ENCODE peak calls at places on chromosomes 16 and 17, in six cellular contexts. Z, N, O, Y, R and P are unnamed samples.
A peak's percentile ranks its signal among the peaks of the same experiment; 100 is the strongest.

GRCh38 chr16:62089715-62090114 is 53.5 kb upstream of the CDH8 start:
- DNase-seq in Z (no peak), N (no peak), O (no peak), Y (no peak), R (no peak), P (no peak)

GRCh38 chr16:28902909-28903308 is 22.1 kb downstream of the RABEP2 start:
- DNase-seq in Z (no peak), N (no peak), O (no peak), Y (no peak), R (no peak), P (no peak)

GRCh38 chr17:34171245-34171818 is 83.8 kb upstream of the CCL2 start:
- DNase-seq in Z (peak; percentile 16), N (peak; percentile 14), O (no peak), Y (peak; percentile 32), R (peak; percentile 66), P (peak; percentile 29)

GRCh38 chr16:54166342-54166865 is 120.2 kb downstream of the IRX3 start:
- DNase-seq in Z (no peak), N (no peak), O (no peak), Y (no peak), R (no peak), P (no peak)

GRCh38 chr17:76492250-76492988 is 8.8 kb downstream of the RHBDF2 start:
- DNase-seq in Z (no peak), N (no peak), O (no peak), Y (no peak), R (no peak), P (no peak)

GRCh38 chr16:85356157-85356556 is 243.9 kb upstream of the CIBAR2 start:
- DNase-seq in Z (no peak), N (no peak), O (no peak), Y (no peak), R (no peak), P (no peak)

GRCh38 chr16:57102888-57103879 is 10.8 kb downstream of the CPNE2 start:
- DNase-seq in Z (no peak), N (no peak), O (peak; percentile 25), Y (no peak), R (no peak), P (no peak)

GRCh38 chr16:1876468-1876867 is 4.5 kb upstream of the MEIOB start:
- DNase-seq in Z (no peak), N (no peak), O (no peak), Y (no peak), R (no peak), P (no peak)

GRCh38 chr16:68784226-68784625 is 47.1 kb downstream of the CDH1 start:
- DNase-seq in Z (no peak), N (no peak), O (no peak), Y (no peak), R (no peak), P (no peak)

GRCh38 chr17:47725446-47726109 is 7.5 kb upstream of the TBX21 start:
- DNase-seq in Z (no peak), N (no peak), O (peak; percentile 13), Y (no peak), R (no peak), P (no peak)

GRCh38 chr17:49545007-49545660 is 30.5 kb upstream of the NXPH3 start:
- DNase-seq in Z (no peak), N (no peak), O (no peak), Y (no peak), R (no peak), P (no peak)

GRCh38 chr16:56985288-56985961 is 3.9 kb upstream of the NLRC5 start:
- DNase-seq in Z (no peak), N (peak; percentile 58), O (peak; percentile 98), Y (peak; percentile 54), R (no peak), P (peak; percentile 90)

GRCh38 chr16:27285676-27286196 is 17.2 kb upstream of the NSMCE1 start:
- DNase-seq in Z (no peak), N (no peak), O (peak; percentile 37), Y (no peak), R (no peak), P (no peak)

GRCh38 chr16:56279132-56279531 is 87.8 kb downstream of the GNAO1 start:
- DNase-seq in Z (peak; percentile 10), N (no peak), O (no peak), Y (no peak), R (no peak), P (no peak)

GRCh38 chr16:66605177-66605999 is 884 bp downstream of the CMTM3 start:
- DNase-seq in Z (no peak), N (no peak), O (peak; percentile 95), Y (peak; percentile 67), R (peak; percentile 58), P (no peak)

DNA sequence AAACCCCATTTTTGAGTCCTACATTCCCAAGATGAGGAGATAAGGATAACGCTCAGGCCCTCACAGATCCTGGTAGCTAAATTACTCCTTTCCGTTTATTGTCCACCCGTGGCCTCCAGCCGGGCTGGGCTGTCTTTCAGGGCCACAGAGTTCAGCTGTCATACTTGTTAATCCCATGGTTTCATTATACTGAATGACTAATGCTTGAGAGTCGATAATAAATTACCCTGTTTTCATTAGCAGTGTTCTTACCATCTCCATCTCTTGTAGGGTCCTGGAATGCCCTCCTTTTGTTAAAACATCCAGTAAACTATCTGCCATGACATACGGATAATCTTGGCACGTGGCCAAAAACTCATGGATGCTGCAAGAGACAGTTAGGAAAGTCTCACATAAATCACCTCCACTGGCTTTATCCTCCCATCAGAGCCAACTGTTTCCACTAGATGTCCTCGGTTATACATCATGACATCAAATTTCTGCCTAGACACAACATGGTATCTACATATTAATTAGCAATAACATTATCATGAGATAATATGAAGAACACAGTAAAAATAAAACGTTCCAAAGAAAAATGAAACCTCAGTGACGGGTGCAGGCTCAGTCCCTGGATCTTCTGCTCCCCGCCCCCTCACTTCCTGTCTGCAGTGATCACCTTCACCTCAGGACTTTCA is 45.3 kb downstream of the BRD7 start:
- DNase-seq in Z (no peak), N (no peak), O (peak; percentile 88), Y (no peak), R (no peak), P (peak; percentile 51)
- TF ChIP-seq CTCF in Z (peak; percentile 2), N (peak; percentile 11), O (peak; percentile 48), Y (no peak), R (peak; percentile 23), P (no peak)

GRCh38 chr17:42163113-42163512 is 8.3 kb upstream of the RAB5C start:
- DNase-seq in Z (no peak), N (no peak), O (peak; percentile 88), Y (no peak), R (no peak), P (peak; percentile 37)
- TF ChIP-seq CTCF in Z (no peak), N (peak; percentile 21), O (peak; percentile 40), Y (no peak), R (peak; percentile 51), P (peak; percentile 36)

DNA sequence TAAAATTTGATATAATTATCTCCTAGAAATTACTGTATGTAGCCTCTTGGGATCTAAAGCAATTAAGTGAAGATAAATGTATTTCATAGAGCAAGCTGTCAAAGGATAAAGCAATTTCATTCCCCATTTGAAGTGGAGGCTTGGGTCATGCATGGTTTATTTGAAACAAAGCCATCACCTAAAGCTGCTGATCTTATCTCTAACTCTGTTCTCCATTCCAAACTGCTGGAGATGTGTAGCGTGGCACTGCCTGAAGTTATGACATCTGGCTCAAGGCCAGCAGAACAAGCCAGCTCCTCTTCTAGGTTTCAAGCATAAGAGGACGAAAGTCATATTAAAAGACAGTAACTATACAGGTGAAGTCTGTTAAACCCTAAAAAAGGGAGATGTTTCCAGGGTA is 83.9 kb downstream of the HIC1 start:
- DNase-seq in Z (no peak), N (no peak), O (no peak), Y (no peak), R (peak; percentile 50), P (peak; percentile 50)
- TF ChIP-seq CTCF in Z (no peak), N (no peak), O (no peak), Y (no peak), R (no peak), P (no peak)

GRCh38 chr17:58312824-58313223 is 15.8 kb downstream of the TSPOAP1 start:
- DNase-seq in Z (no peak), N (no peak), O (peak; percentile 63), Y (no peak), R (no peak), P (no peak)
- TF ChIP-seq CTCF in Z (no peak), N (no peak), O (no peak), Y (no peak), R (no peak), P (no peak)

DNA sequence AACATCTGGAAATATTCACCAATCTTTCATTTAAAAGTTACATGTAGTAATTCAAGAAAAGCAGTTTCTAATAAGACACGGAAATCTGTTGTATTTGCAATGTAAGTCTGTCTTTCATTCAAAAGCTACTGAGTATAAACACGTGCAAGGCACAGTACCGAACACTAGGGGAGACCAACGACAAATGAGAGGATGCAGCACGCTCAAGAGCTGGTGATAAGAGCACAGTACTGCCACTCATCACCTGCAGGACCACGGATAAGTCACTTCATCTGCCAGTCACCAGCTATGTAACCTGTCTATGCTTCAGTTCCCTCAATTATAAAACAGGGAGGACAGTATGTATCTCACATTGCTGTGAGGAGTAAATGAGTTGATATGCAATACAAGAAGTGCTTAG is 67.1 kb downstream of the CLEC18A start:
- DNase-seq in Z (peak; percentile 8), N (no peak), O (peak; percentile 2), Y (no peak), R (peak; percentile 68), P (peak; percentile 6)
- TF ChIP-seq CTCF in Z (peak; percentile 52), N (no peak), O (no peak), Y (no peak), R (no peak), P (no peak)

GRCh38 chr17:7114241-7114874 is at the start of gene ASGR2:
- DNase-seq in Z (no peak), N (no peak), O (no peak), Y (no peak), R (no peak), P (no peak)

GRCh38 chr17:7111784-7112526 is 2.7 kb downstream of the ASGR2 start:
- DNase-seq in Z (no peak), N (no peak), O (peak; percentile 75), Y (no peak), R (no peak), P (no peak)

GRCh38 chr17:7113273-7114071 is 1.1 kb downstream of the ASGR2 start:
- DNase-seq in Z (no peak), N (no peak), O (no peak), Y (no peak), R (no peak), P (no peak)

GRCh38 chr17:7110617-7111306 is 3.9 kb downstream of the ASGR2 start:
- DNase-seq in Z (no peak), N (no peak), O (peak; percentile 69), Y (no peak), R (no peak), P (no peak)

GRCh38 chr17:7112527-7113108 is 2.0 kb downstream of the ASGR2 start:
- DNase-seq in Z (no peak), N (no peak), O (peak; percentile 54), Y (no peak), R (no peak), P (no peak)
- TF ChIP-seq CTCF in Z (no peak), N (no peak), O (no peak), Y (no peak), R (no peak), P (no peak)

GRCh38 chr16:87185313-87185712 is 131.9 kb downstream of the C16orf95 start:
- DNase-seq in Z (no peak), N (no peak), O (no peak), Y (no peak), R (no peak), P (no peak)
- TF ChIP-seq CTCF in Z (no peak), N (peak; percentile 3), O (no peak), Y (no peak), R (no peak), P (no peak)

GRCh38 chr17:63911657-63912100 is 621 bp upstream of the CSHL1 start:
- DNase-seq in Z (peak; percentile 35), N (no peak), O (peak; percentile 92), Y (peak; percentile 40), R (peak; percentile 48), P (peak; percentile 36)
- TF ChIP-seq CTCF in Z (peak; percentile 77), N (peak; percentile 64), O (peak; percentile 54), Y (peak; percentile 55), R (peak; percentile 64), P (peak; percentile 83)